ENCODE peak calls at places on chromosomes 6 and 20, in six cellular contexts. One of them, this sample, is unnamed.

GRCh38 chr20:46520976-46521579 is 7.7 kb upstream of the ZNF334 start:
- DNase-seq in GM13977: peak; percentile 65
- DNase-seq in psoas muscle: peak; percentile 19
- DNase-seq in AG09319: peak; percentile 15
- DNase-seq in ureter: peak; percentile 59
- DNase-seq in HTR-8/SVneo: peak; percentile 81
- DNase-seq in this sample: peak; percentile 68

GRCh38 chr6:73525546-73526330 is 4.9 kb upstream of the EEF1A1 start:
- DNase-seq in ureter: no peak
- DNase-seq in AG09319: no peak
- DNase-seq in psoas muscle: no peak
- DNase-seq in HTR-8/SVneo: no peak
- DNase-seq in GM13977: no peak
- DNase-seq in this sample: no peak

GRCh38 chr6:151036869-151037680 is 171.6 kb downstream of the MTHFD1L start:
- DNase-seq in GM13977: no peak
- DNase-seq in psoas muscle: no peak
- DNase-seq in HTR-8/SVneo: no peak
- DNase-seq in ureter: no peak
- DNase-seq in AG09319: no peak
- DNase-seq in this sample: no peak

GRCh38 chr6:40556023-40556422 is 31.1 kb downstream of the LRFN2 start:
- DNase-seq in HTR-8/SVneo: no peak
- DNase-seq in AG09319: no peak
- DNase-seq in GM13977: no peak
- DNase-seq in psoas muscle: no peak
- DNase-seq in ureter: no peak
- DNase-seq in this sample: peak; percentile 12

GRCh38 chr6:570812-571211 is 86.1 kb downstream of the HUS1B start:
- DNase-seq in HTR-8/SVneo: no peak
- DNase-seq in GM13977: no peak
- DNase-seq in psoas muscle: no peak
- DNase-seq in AG09319: no peak
- DNase-seq in ureter: no peak
- DNase-seq in this sample: no peak

GRCh38 chr20:31595654-31596411 is 9.3 kb upstream of the ID1 start:
- DNase-seq in HTR-8/SVneo: peak; percentile 63
- DNase-seq in ureter: peak; percentile 82
- DNase-seq in psoas muscle: peak; percentile 86
- DNase-seq in AG09319: peak; percentile 95
- DNase-seq in GM13977: no peak
- DNase-seq in this sample: peak; percentile 97

GRCh38 chr6:87183687-87184086 is 28.3 kb downstream of the ZNF292 start:
- DNase-seq in ureter: no peak
- DNase-seq in HTR-8/SVneo: no peak
- DNase-seq in AG09319: no peak
- DNase-seq in GM13977: no peak
- DNase-seq in psoas muscle: no peak
- DNase-seq in this sample: no peak

GRCh38 chr6:158642097-158642601 is 2.4 kb downstream of the DYNLT1 start:
- DNase-seq in AG09319: peak; percentile 55
- DNase-seq in psoas muscle: peak; percentile 65
- DNase-seq in HTR-8/SVneo: peak; percentile 65
- DNase-seq in ureter: peak; percentile 39
- DNase-seq in GM13977: no peak
- DNase-seq in this sample: peak; percentile 73

GRCh38 chr20:63549679-63550282 is 2.2 kb upstream of the SRMS start:
- DNase-seq in AG09319: no peak
- DNase-seq in HTR-8/SVneo: no peak
- DNase-seq in psoas muscle: no peak
- DNase-seq in GM13977: no peak
- DNase-seq in ureter: no peak
- DNase-seq in this sample: no peak

GRCh38 chr20:44843863-44844262 is 33.5 kb upstream of the RIMS4 start:
- DNase-seq in GM13977: no peak
- DNase-seq in AG09319: no peak
- DNase-seq in psoas muscle: no peak
- DNase-seq in ureter: no peak
- DNase-seq in HTR-8/SVneo: no peak
- DNase-seq in this sample: no peak

GRCh38 chr6:129699661-129700060 is 10.3 kb downstream of the ARHGAP18 start:
- DNase-seq in GM13977: no peak
- DNase-seq in AG09319: no peak
- DNase-seq in HTR-8/SVneo: no peak
- DNase-seq in ureter: no peak
- DNase-seq in psoas muscle: no peak
- DNase-seq in this sample: no peak

GRCh38 chr6:28922841-28923317 is 906 bp downstream of the TRIM27 start:
- DNase-seq in HTR-8/SVneo: no peak
- DNase-seq in psoas muscle: no peak
- DNase-seq in ureter: peak; percentile 59
- DNase-seq in AG09319: no peak
- DNase-seq in GM13977: peak; percentile 56
- DNase-seq in this sample: peak; percentile 56

GRCh38 chr20:45963059-45964011 is 8.7 kb downstream of the ZNF335 start:
- DNase-seq in ureter: no peak
- DNase-seq in AG09319: no peak
- DNase-seq in HTR-8/SVneo: peak; percentile 59
- DNase-seq in GM13977: no peak
- DNase-seq in psoas muscle: no peak
- DNase-seq in this sample: peak; percentile 59

GRCh38 chr6:132898376-132898775 is 84.0 kb downstream of the RPS12 start:
- DNase-seq in AG09319: no peak
- DNase-seq in GM13977: no peak
- DNase-seq in psoas muscle: no peak
- DNase-seq in HTR-8/SVneo: no peak
- DNase-seq in ureter: no peak
- DNase-seq in this sample: no peak

GRCh38 chr6:139337830-139338229 is 36.6 kb downstream of the CITED2 start:
- DNase-seq in ureter: no peak
- DNase-seq in AG09319: no peak
- DNase-seq in HTR-8/SVneo: no peak
- DNase-seq in GM13977: no peak
- DNase-seq in psoas muscle: peak; percentile 32
- DNase-seq in this sample: no peak

GRCh38 chr6:103672169-103672568 is 1187.5 kb downstream of the HACE1 start:
- DNase-seq in psoas muscle: no peak
- DNase-seq in ureter: no peak
- DNase-seq in AG09319: no peak
- DNase-seq in GM13977: no peak
- DNase-seq in HTR-8/SVneo: no peak
- DNase-seq in this sample: peak; percentile 9

GRCh38 chr20:64161595-64162238 is 2.5 kb upstream of the MYT1 start:
- DNase-seq in psoas muscle: peak; percentile 38
- DNase-seq in GM13977: peak; percentile 77
- DNase-seq in AG09319: no peak
- DNase-seq in ureter: no peak
- DNase-seq in HTR-8/SVneo: no peak
- DNase-seq in this sample: peak; percentile 66

This sample was measured in cardiac muscle cell.